ENCODE peak calls at places on chromosomes 12 and 14, in six cellular contexts. E is tibial artery, Y is psoas muscle, D is stomach, N is mesothelial cell of epicardium, R is fibroblast of lung. M is an unnamed sample.

GRCh38 chr14:53692451-53693330 is 263.9 kb downstream of the BMP4 start:
- DNase-seq in Y (no peak), N (no peak), D (no peak), R (no peak), E (no peak), M (no peak)

GRCh38 chr14:76977793-76978730 is 50.4 kb downstream of the IRF2BPL start:
- DNase-seq in N (no peak), Y (peak; percentile 69), E (peak; percentile 60), D (peak; percentile 41), R (peak; percentile 62), M (no peak)

GRCh38 chr14:56247495-56248087 is 129.4 kb downstream of the PELI2 start:
- DNase-seq in D (no peak), N (no peak), R (peak; percentile 25), E (no peak), Y (no peak), M (no peak)

GRCh38 chr14:95609398-95609990 is 74.6 kb downstream of the GLRX5 start:
- DNase-seq in D (peak; percentile 51), E (no peak), Y (no peak), R (no peak), N (peak; percentile 65), M (no peak)

GRCh38 chr12:14260011-14260993 is 105.2 kb upstream of the ATF7IP start:
- DNase-seq in Y (peak; percentile 94), E (peak; percentile 90), R (peak; percentile 98), D (peak; percentile 89), N (peak; percentile 81), M (peak; percentile 88)

GRCh38 chr12:102061096-102061555 is 665 bp downstream of the WASHC3 start:
- DNase-seq in Y (no peak), N (no peak), D (no peak), E (no peak), R (no peak), M (peak; percentile 30)

GRCh38 chr12:89706551-89707348 is 1.9 kb downstream of the ATP2B1 start:
- DNase-seq in E (no peak), N (no peak), D (no peak), R (peak; percentile 26), Y (peak; percentile 51), M (no peak)

GRCh38 chr14:42437809-42438208 is 831.1 kb downstream of the LRFN5 start:
- DNase-seq in E (no peak), D (no peak), Y (no peak), N (no peak), R (no peak), M (no peak)

GRCh38 chr12:6430124-6430989 is 14.4 kb upstream of the CD27 start:
- DNase-seq in R (peak; percentile 96), Y (peak; percentile 83), E (peak; percentile 92), D (peak; percentile 87), N (peak; percentile 70), M (peak; percentile 90)

GRCh38 chr14:82855912-82856381 is 1322.3 kb upstream of the SEL1L start:
- DNase-seq in E (no peak), N (no peak), D (no peak), Y (no peak), R (peak; percentile 52), M (peak; percentile 72)

GRCh38 chr12:108832730-108833354 is 24.5 kb downstream of the SSH1 start:
- DNase-seq in R (peak; percentile 98), Y (no peak), D (no peak), N (no peak), E (no peak), M (peak; percentile 87)

GRCh38 chr14:27184371-27184901 is 586.6 kb upstream of the NOVA1 start:
- DNase-seq in E (no peak), R (peak; percentile 69), N (no peak), D (no peak), Y (no peak), M (no peak)

GRCh38 chr12:122097641-122098364 is 19.2 kb downstream of the MLXIP start:
- DNase-seq in D (peak; percentile 94), N (no peak), R (peak; percentile 60), E (no peak), Y (no peak), M (peak; percentile 28)

GRCh38 chr12:40733871-40734270 is 41.6 kb downstream of the CNTN1 start:
- DNase-seq in E (no peak), N (no peak), R (no peak), Y (no peak), D (no peak), M (no peak)

GRCh38 chr12:77924703-77925102 is 94.0 kb downstream of the NAV3 start:
- DNase-seq in Y (no peak), R (peak; percentile 75), D (no peak), E (no peak), N (no peak), M (no peak)

GRCh38 chr12:95337176-95337575 is 119.6 kb downstream of the VEZT start:
- DNase-seq in N (no peak), Y (no peak), D (no peak), E (no peak), R (peak; percentile 26), M (no peak)

GRCh38 chr14:100677925-100678765 is 48.5 kb upstream of the DLK1 start:
- DNase-seq in N (peak; percentile 82), R (peak; percentile 69), E (peak; percentile 33), Y (peak; percentile 80), D (peak; percentile 58), M (no peak)

GRCh38 chr14:100681111-100681510 is 45.6 kb upstream of the DLK1 start:
- DNase-seq in E (no peak), D (no peak), Y (no peak), N (no peak), R (no peak), M (no peak)

GRCh38 chr14:100680439-100681051 is 46.1 kb upstream of the DLK1 start:
- DNase-seq in E (no peak), R (no peak), D (no peak), Y (peak; percentile 66), N (no peak), M (no peak)

GRCh38 chr14:100679170-100679569 is 47.5 kb upstream of the DLK1 start:
- DNase-seq in E (no peak), N (no peak), R (no peak), Y (no peak), D (no peak), M (no peak)

DNA sequence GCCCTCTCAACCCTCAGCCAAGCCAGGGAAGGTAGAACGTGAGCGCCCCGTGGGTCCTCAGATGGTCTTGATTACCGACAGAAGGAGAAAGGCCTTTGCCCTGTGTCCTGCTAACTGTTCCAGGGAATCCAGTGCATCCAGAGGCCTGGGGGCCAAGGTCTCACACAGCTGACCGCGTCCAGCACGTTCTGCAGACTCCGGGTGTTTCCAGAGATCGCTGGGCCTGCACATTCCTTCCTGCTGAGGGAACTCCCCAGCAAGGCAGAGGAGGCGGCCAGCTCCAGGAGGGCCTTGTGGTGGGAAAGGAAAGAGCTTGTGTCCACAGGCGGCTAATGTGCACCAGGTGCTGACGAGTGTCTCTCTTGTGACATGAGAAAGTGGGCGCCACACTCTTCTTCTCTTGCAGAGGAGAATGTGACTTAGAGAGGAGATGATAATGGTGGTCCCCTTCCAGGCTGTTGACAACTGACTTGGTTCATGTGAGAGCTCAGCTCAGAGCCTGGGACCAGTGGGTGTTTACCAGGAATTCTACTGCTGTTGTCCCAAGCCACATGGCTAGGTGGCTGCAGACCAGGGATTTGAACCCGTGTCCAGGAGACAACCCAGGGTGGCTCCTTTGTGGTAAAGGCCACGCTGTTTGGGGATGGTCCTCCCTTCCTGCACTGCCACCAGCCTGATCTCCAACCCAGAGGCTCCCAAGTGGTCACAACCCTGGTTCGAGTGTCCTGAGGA is 46.8 kb upstream of the DLK1 start:
- DNase-seq in D (no peak), N (peak; percentile 63), Y (peak; percentile 75), R (peak; percentile 90), E (no peak), M (no peak)
- TF ChIP-seq CTCF in D (no peak), N (no peak), Y (no peak), R (peak; percentile 32), E (no peak), M (no peak)

DNA sequence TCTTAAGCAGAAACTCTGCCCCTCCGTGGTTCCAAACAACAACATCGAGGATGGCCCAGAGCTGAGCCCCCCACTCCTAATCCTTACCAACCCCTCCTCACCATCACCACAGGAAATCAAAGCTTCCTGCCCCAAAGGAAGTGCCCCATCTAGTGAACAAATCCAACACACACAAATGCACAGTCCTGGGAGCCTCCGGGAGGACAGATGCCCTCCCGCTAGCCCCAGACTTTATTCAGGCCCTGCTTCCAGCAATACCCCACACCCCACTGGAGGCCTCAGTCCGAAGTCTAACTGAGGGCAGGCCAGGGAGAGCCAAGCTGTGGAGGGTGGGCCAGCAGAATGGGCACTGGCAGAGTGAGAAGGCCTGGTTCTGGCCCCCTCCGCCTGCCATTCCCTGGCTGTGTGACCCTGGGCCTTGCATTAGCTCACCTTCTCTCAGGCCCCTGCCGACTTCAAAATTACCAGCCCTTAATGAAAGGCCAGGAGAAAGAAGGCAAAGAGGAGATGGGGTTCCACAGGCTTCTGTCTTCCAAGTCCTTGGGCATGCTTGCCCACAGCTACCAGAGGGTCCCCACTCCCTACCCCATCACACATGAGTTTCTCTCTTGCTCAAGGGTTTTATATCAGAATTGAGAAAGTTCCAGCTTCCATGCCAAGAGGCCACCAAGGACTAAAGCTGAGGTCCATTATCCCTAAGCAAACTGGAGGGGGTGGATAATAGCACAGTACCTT is 2.3 kb downstream of the HDAC7 start:
- DNase-seq in Y (peak; percentile 43), R (no peak), D (no peak), E (no peak), N (no peak), M (no peak)
- TF ChIP-seq CTCF in Y (no peak), R (peak; percentile 44), D (no peak), E (peak; percentile 32), N (no peak), M (peak; percentile 51)

GRCh38 chr14:36313898-36314297 is 6.5 kb downstream of the MBIP start:
- DNase-seq in D (no peak), Y (no peak), N (no peak), R (no peak), E (no peak), M (no peak)
- TF ChIP-seq CTCF in D (no peak), Y (no peak), N (no peak), R (no peak), E (no peak), M (peak; percentile 22)

DNA sequence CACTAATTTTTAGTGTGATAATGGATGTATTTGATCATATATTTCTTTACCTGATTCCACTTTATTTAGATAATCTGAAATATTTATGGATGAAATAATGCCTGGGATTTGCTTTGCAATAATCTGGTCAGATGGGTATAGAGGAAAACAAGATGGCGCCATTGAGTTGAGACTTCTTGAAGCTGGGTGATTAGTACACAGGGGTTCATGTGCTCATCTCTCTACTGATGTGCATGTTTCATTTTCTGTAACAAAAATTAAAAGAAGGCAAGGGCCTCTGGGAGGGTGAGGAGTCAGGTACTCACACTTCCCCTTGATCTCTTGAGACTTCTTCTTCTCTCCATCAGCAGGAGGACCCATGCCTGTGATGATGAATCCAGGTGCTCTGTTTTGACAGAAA is 61.8 kb downstream of the GCH1 start:
- DNase-seq in N (no peak), E (no peak), Y (no peak), R (no peak), D (no peak), M (no peak)
- TF ChIP-seq CTCF in N (no peak), E (no peak), Y (no peak), R (no peak), D (no peak), M (peak; percentile 4)

GRCh38 chr12:133081408-133081806 is 684 bp downstream of the ZNF140 start:
- DNase-seq in D (no peak), N (no peak), R (no peak), E (peak; percentile 18), Y (no peak), M (no peak)
- TF ChIP-seq CTCF in D (no peak), N (no peak), R (no peak), E (no peak), Y (no peak), M (no peak)

DNA sequence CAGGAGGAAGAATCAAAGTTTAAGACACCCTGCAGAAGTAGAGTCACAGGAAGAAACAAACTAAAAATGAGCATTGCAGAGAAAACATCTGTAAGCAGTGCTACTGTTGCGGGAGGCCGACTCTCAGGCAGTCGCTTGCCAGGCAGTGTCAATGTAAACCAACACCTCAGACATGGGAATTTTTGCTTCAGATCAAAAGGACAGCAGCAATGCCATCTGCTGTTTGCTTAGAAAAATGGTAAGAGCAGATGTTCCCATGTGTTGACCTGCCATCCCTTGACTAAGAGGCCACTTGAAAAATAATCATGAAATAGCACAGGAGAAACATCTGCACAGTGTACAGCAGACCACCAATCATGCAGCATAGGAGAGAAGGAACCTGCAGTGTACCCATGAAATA is 196.6 kb downstream of the SLC25A21 start:
- DNase-seq in Y (no peak), E (no peak), R (no peak), D (no peak), N (no peak), M (no peak)
- TF ChIP-seq CTCF in Y (no peak), E (no peak), R (no peak), D (no peak), N (no peak), M (peak; percentile 43)

M was measured in foreskin keratinocyte.